ENCODE peak calls at places on chromosomes 11 and 22, in five cellular contexts. P, B, K, N and D are unnamed samples.

GRCh38 chr11:70074701-70075100 is 3.4 kb upstream of the ANO1 start:
- DNase-seq in P (no peak), B (no peak), K (no peak), N (no peak), D (no peak)

GRCh38 chr11:73157141-73158010 is 15.3 kb upstream of the FCHSD2 start:
- DNase-seq in P (peak; percentile 80), B (no peak), K (no peak), N (no peak), D (no peak)

GRCh38 chr22:44731357-44731970 is 20.9 kb upstream of the ARHGAP8 start:
- DNase-seq in P (no peak), B (no peak), K (no peak), N (no peak), D (no peak)

GRCh38 chr11:125998267-125998666 is 52.4 kb downstream of the VSIG10L2 start:
- DNase-seq in P (no peak), B (no peak), K (no peak), N (no peak), D (no peak)

GRCh38 chr11:3959918-3960295 is 104.4 kb downstream of the STIM1 start:
- DNase-seq in P (no peak), B (no peak), K (no peak), N (no peak), D (no peak)

GRCh38 chr11:128627666-128628342 is 40.4 kb upstream of the ETS1 start:
- DNase-seq in P (no peak), B (no peak), K (no peak), N (no peak), D (no peak)

GRCh38 chr11:115698243-115698642 is 194.0 kb upstream of the CADM1 start:
- DNase-seq in P (no peak), B (no peak), K (no peak), N (no peak), D (no peak)

GRCh38 chr11:92314499-92314898 is 89.9 kb downstream of the FAT3 start:
- DNase-seq in P (peak; percentile 8), B (no peak), K (no peak), N (no peak), D (no peak)

GRCh38 chr11:128260398-128260797 is 327.0 kb downstream of the ETS1 start:
- DNase-seq in P (no peak), B (no peak), K (no peak), N (no peak), D (no peak)

GRCh38 chr11:2796091-2796490 is 89.5 kb downstream of the CDKN1C start:
- DNase-seq in P (no peak), B (no peak), K (no peak), N (no peak), D (no peak)

GRCh38 chr11:122004446-122004845 is 111.6 kb downstream of the BLID start:
- DNase-seq in P (no peak), B (no peak), K (no peak), N (no peak), D (no peak)

GRCh38 chr11:124409906-124410305 is 11.1 kb upstream of the OR8B3 start:
- DNase-seq in P (no peak), B (no peak), K (no peak), N (no peak), D (no peak)

GRCh38 chr11:63909621-63910506 is 7.1 kb downstream of the RCOR2 start:
- DNase-seq in P (no peak), B (no peak), K (no peak), N (no peak), D (no peak)

GRCh38 chr11:84720706-84721402 is 906.3 kb downstream of the DLG2 start:
- DNase-seq in P (no peak), B (peak; percentile 51), K (no peak), N (peak; percentile 1), D (no peak)

GRCh38 chr11:130612291-130612802 is 163.9 kb downstream of the ADAMTS15 start:
- DNase-seq in P (no peak), B (no peak), K (no peak), N (no peak), D (no peak)

GRCh38 chr11:67307545-67308001 is 4.2 kb downstream of the SSH3 start:
- DNase-seq in P (no peak), B (no peak), K (no peak), N (no peak), D (no peak)

GRCh38 chr11:22763166-22763565 is 66.4 kb downstream of the SVIP start:
- DNase-seq in P (no peak), B (no peak), K (no peak), N (no peak), D (no peak)

GRCh38 chr11:76955459-76956114 is 78.6 kb upstream of the B3GNT6 start:
- DNase-seq in P (no peak), B (no peak), K (no peak), N (no peak), D (no peak)

GRCh38 chr11:8247312-8247711 is 16.4 kb downstream of the LMO1 start:
- DNase-seq in P (peak; percentile 33), B (no peak), K (no peak), N (no peak), D (no peak)

GRCh38 chr11:31871310-31872073 is 60.4 kb upstream of the PAX6 start:
- DNase-seq in P (no peak), B (no peak), K (no peak), N (no peak), D (no peak)

GRCh38 chr22:34105461-34106062 is 185.3 kb upstream of the LARGE1 start:
- DNase-seq in P (peak; percentile 48), B (no peak), K (no peak), N (no peak), D (peak; percentile 22)

GRCh38 chr11:78883506-78883905 is 308.8 kb upstream of the NARS2 start:
- DNase-seq in P (no peak), B (no peak), K (no peak), N (no peak), D (no peak)

GRCh38 chr11:34830648-34831047 is 85.5 kb downstream of the APIP start:
- DNase-seq in P (peak; percentile 44), B (no peak), K (no peak), N (no peak), D (no peak)

GRCh38 chr11:132644511-132644910 is 887.8 kb downstream of the OPCML start:
- DNase-seq in P (no peak), B (no peak), K (no peak), N (no peak), D (no peak)

GRCh38 chr11:95084509-95084908 is 5.1 kb upstream of the ENDOD1 start:
- DNase-seq in P (peak; percentile 89), B (no peak), K (no peak), N (no peak), D (no peak)

GRCh38 chr11:96204721-96205459 is 138.1 kb downstream of the MAML2 start:
- DNase-seq in P (no peak), B (peak; percentile 73), K (no peak), N (peak; percentile 51), D (no peak)

GRCh38 chr22:27107824-27108223 is 450.4 kb downstream of the MIAT start:
- DNase-seq in P (peak; percentile 99), B (no peak), K (no peak), N (no peak), D (no peak)

GRCh38 chr11:130470832-130471706 is 22.6 kb downstream of the ADAMTS15 start:
- DNase-seq in P (no peak), B (no peak), K (no peak), N (no peak), D (no peak)

GRCh38 chr11:126619516-126619915 is 264.0 kb downstream of the ST3GAL4 start:
- DNase-seq in P (no peak), B (no peak), K (no peak), N (no peak), D (no peak)

GRCh38 chr11:83019888-83020579 is 51.7 kb downstream of the RAB30 start:
- DNase-seq in P (no peak), B (no peak), K (no peak), N (no peak), D (no peak)

GRCh38 chr11:91230647-91231046 is 994.0 kb upstream of the FAT3 start:
- DNase-seq in P (no peak), B (no peak), K (no peak), N (no peak), D (no peak)

GRCh38 chr11:29518389-29519174 is 498.2 kb downstream of the KCNA4 start:
- DNase-seq in P (peak; percentile 68), B (no peak), K (no peak), N (no peak), D (no peak)

GRCh38 chr11:19772480-19772879 is 59.8 kb downstream of the NAV2 start:
- DNase-seq in P (no peak), B (no peak), K (no peak), N (no peak), D (no peak)

GRCh38 chr11:22459053-22459452 is 120.9 kb downstream of the SLC17A6 start:
- DNase-seq in P (peak; percentile 86), B (no peak), K (no peak), N (no peak), D (no peak)

GRCh38 chr11:67572747-67573419 is 10.7 kb upstream of the GSTP1 start:
- DNase-seq in P (peak; percentile 83), B (peak; percentile 7), K (no peak), N (peak; percentile 12), D (peak; percentile 18)